ENCODE peak calls at places on chromosome 6, in four cellular contexts. One of them, this sample, is unnamed.

GRCh38 chr6:46191961-46192360 is 21.2 kb upstream of the ENPP5 start:
- DNase-seq in IMR-90: peak
- DNase-seq in A549: no peak
- DNase-seq in H1: no peak
- DNase-seq in this sample: no peak

GRCh38 chr6:157964139-157964538 is 17.5 kb upstream of the SYNJ2 start:
- DNase-seq in IMR-90: peak
- DNase-seq in A549: no peak
- DNase-seq in H1: no peak
- DNase-seq in this sample: no peak

GRCh38 chr6:159919011-159919511 is 28.3 kb downstream of the MAS1 start:
- DNase-seq in IMR-90: peak
- DNase-seq in A549: no peak
- DNase-seq in H1: no peak
- DNase-seq in this sample: no peak

GRCh38 chr6:170423814-170424633 is 117.5 kb downstream of the FAM120B start:
- DNase-seq in IMR-90: no peak
- DNase-seq in A549: no peak
- DNase-seq in H1: no peak
- DNase-seq in this sample: no peak

GRCh38 chr6:110357696-110358535 is at the start of gene METTL24:
- DNase-seq in IMR-90: no peak
- DNase-seq in A549: peak
- DNase-seq in H1: no peak
- DNase-seq in this sample: peak

GRCh38 chr6:37190159-37190535 is 20.2 kb downstream of the PIM1 start:
- DNase-seq in IMR-90: peak
- DNase-seq in A549: no peak
- DNase-seq in H1: no peak
- DNase-seq in this sample: no peak

GRCh38 chr6:16684896-16685554 is 76.2 kb downstream of the ATXN1 start:
- DNase-seq in IMR-90: peak
- DNase-seq in A549: no peak
- DNase-seq in H1: no peak
- DNase-seq in this sample: no peak

GRCh38 chr6:30646450-30647038 is 389 bp upstream of the C6orf136 start:
- DNase-seq in IMR-90: no peak
- DNase-seq in A549: no peak
- DNase-seq in H1: peak
- DNase-seq in this sample: peak

GRCh38 chr6:70879496-70879895 is 77.4 kb downstream of the B3GAT2 start:
- DNase-seq in IMR-90: no peak
- DNase-seq in A549: no peak
- DNase-seq in H1: no peak
- DNase-seq in this sample: no peak

GRCh38 chr6:140314675-140315074 is 940.2 kb upstream of the CITED2 start:
- DNase-seq in IMR-90: no peak
- DNase-seq in A549: no peak
- DNase-seq in H1: no peak
- DNase-seq in this sample: no peak

GRCh38 chr6:130923350-130923749 is 96.1 kb downstream of the SMLR1 start:
- DNase-seq in IMR-90: no peak
- DNase-seq in A549: no peak
- DNase-seq in H1: no peak
- DNase-seq in this sample: no peak

GRCh38 chr6:7697820-7698623 is 27.9 kb upstream of the BMP6 start:
- DNase-seq in IMR-90: peak
- DNase-seq in A549: peak
- DNase-seq in H1: no peak
- DNase-seq in this sample: no peak

GRCh38 chr6:159948199-159948598 is 20.7 kb upstream of the IGF2R start:
- DNase-seq in IMR-90: no peak
- DNase-seq in A549: no peak
- DNase-seq in H1: no peak
- DNase-seq in this sample: no peak

GRCh38 chr6:43891072-43891870 is 121.3 kb downstream of the VEGFA start:
- DNase-seq in IMR-90: no peak
- DNase-seq in A549: no peak
- DNase-seq in H1: no peak
- DNase-seq in this sample: no peak

GRCh38 chr6:74749211-74750142 is 456.4 kb downstream of the COL12A1 start:
- DNase-seq in IMR-90: no peak
- DNase-seq in A549: no peak
- DNase-seq in H1: no peak
- DNase-seq in this sample: no peak

GRCh38 chr6:10382322-10382721 is 32.6 kb downstream of the TFAP2A start:
- DNase-seq in IMR-90: no peak
- DNase-seq in A549: no peak
- DNase-seq in H1: no peak
- DNase-seq in this sample: no peak

GRCh38 chr6:147022041-147022440 is 182.2 kb upstream of the STXBP5 start:
- DNase-seq in IMR-90: peak
- DNase-seq in A549: no peak
- DNase-seq in H1: no peak
- DNase-seq in this sample: no peak

GRCh38 chr6:14671261-14671681 is 553.7 kb downstream of the CD83 start:
- DNase-seq in IMR-90: peak
- DNase-seq in A549: no peak
- DNase-seq in H1: no peak
- DNase-seq in this sample: no peak

GRCh38 chr6:40477246-40478126 is 109.7 kb downstream of the LRFN2 start:
- DNase-seq in IMR-90: no peak
- DNase-seq in A549: no peak
- DNase-seq in H1: peak
- DNase-seq in this sample: peak

GRCh38 chr6:22784611-22785010 is 215.2 kb downstream of the HDGFL1 start:
- DNase-seq in IMR-90: peak
- DNase-seq in A549: no peak
- DNase-seq in H1: no peak
- DNase-seq in this sample: no peak

GRCh38 chr6:6997282-6998193 is 110.2 kb upstream of the RREB1 start:
- DNase-seq in IMR-90: no peak
- DNase-seq in A549: no peak
- DNase-seq in H1: no peak
- DNase-seq in this sample: no peak

DNA sequence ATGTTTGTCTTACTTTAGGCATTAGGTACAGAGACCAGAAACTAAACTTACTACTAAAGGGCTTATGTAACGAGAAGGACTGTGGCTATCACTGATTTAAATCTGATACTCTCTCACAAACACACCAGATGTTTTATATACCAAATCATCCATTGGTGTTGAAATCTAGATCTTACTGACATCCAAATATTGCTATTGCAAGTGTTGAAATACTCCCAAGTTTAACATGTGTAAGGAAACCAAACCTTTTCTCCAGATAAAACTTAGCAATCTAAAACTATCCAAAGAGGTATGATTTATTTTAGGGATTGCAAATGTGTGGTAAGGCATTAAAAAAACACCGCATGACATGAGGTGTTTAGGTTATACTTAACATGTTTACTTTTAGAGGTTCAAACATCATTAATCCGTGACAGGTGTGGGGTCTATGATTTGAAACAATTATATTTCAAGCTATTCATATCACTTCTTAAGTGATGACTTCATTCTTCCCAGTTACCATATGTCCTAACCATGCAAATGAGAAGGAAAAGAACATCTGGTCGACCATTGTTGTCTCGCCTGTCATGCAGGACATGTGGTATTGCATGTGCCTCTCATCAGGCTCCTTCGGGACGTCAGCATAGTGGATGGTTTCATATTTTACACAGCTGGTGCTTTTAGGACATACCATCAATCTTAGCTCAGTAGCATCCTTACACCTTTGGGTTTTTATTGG is 168.3 kb upstream of the SPACA1 start:
- DNase-seq in IMR-90: no peak
- DNase-seq in A549: no peak
- DNase-seq in H1: no peak
- DNase-seq in this sample: no peak
- TF ChIP-seq RFX5 in IMR-90: no peak
- TF ChIP-seq RFX5 in A549: no peak
- TF ChIP-seq RFX5 in H1: no peak
- TF ChIP-seq RFX5 in this sample: no peak

GRCh38 chr6:89145461-89145961 is 344 bp upstream of the PM20D2 start:
- DNase-seq in IMR-90: peak
- DNase-seq in A549: peak
- DNase-seq in H1: no peak
- DNase-seq in this sample: peak
- TF ChIP-seq RFX5 in IMR-90: no peak
- TF ChIP-seq RFX5 in A549: no peak
- TF ChIP-seq RFX5 in H1: no peak
- TF ChIP-seq RFX5 in this sample: peak

DNA sequence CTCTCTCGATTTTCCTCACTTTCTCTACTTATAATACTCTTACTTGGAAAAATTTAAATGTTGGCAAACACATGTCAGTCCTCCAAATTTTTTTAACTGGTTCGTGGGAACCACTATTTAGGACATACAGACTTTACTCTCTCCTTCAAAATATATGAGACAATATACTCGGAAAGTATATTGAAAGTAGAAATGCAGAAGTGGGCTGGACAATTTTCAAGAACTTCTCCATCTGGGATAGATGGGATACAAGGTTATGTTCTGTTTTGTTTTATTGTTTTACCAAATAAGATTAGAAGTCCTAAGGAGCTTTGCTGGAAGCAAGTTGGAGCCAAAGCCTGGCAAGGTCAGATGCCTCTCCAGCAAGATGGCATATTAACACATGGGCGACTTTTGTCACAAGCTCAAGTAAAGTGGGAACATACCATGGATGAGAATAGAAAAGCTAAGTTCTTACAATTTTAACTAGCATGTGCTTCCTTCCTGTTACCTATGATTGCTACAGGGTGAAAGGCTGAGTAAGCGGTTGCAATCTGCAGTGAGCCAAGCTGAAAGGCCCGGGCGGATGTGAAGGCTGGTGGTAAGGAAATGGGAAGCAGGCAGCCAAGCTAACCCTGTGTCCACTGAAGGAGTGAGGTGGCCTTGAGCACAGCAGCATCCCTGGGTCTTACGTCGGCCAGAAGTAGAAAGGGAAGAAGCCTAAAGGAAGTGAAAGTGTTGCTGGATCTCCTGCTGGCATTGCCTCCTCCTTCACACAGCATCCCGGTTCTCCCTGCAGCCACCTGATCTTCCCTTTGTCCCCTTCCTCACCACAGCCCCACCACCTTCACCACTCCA is 7.1 kb downstream of the MAP3K5 start:
- DNase-seq in IMR-90: no peak
- DNase-seq in A549: no peak
- DNase-seq in H1: no peak
- DNase-seq in this sample: no peak
- TF ChIP-seq RFX5 in IMR-90: no peak
- TF ChIP-seq RFX5 in A549: no peak
- TF ChIP-seq RFX5 in H1: no peak
- TF ChIP-seq RFX5 in this sample: no peak

DNA sequence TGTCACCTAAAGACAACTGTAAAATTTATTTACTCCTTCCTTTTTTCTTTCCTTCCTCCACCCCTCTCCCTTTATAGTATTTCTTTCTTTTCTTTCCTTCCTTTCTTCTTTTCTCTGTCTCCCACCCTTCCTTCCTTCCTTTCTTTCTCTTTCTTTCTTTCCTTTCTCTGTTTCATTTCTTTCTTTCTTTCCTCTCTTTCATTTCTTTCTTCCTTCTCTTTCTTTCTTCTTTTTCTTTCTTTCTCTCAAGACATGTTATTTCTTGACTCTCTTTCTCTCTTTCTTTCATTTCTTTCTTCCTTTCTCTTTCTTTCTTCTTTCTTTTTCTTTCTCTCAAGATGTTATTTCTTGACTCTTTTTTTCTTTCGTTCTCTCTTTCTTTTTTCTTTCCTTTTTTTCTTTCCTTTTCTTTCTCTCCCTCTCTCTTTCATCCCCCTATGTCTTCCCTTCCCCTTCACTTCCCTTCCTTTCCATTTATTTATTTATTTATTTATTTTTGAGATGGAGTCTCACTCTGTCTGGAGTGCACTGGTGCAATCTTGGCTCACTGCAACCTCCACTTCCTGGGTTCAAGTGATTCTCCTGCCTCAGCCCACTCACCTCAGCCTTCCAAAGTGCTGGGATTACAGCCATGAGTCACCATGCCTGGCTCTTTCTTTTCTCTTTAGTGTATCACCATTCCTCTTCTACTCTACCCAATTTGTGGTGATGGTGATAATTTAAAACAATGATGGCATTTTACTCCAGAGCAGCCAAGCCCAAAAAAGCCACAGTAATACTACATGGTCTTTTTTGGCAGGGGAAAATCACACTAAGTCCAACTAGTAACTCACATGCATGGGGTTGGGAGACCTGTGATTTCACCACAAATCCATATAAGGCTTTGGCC is 188.2 kb downstream of the ADGRG6 start:
- DNase-seq in IMR-90: no peak
- DNase-seq in A549: no peak
- DNase-seq in H1: no peak
- DNase-seq in this sample: no peak
- TF ChIP-seq RFX5 in IMR-90: no peak
- TF ChIP-seq RFX5 in A549: no peak
- TF ChIP-seq RFX5 in H1: no peak
- TF ChIP-seq RFX5 in this sample: no peak

DNA sequence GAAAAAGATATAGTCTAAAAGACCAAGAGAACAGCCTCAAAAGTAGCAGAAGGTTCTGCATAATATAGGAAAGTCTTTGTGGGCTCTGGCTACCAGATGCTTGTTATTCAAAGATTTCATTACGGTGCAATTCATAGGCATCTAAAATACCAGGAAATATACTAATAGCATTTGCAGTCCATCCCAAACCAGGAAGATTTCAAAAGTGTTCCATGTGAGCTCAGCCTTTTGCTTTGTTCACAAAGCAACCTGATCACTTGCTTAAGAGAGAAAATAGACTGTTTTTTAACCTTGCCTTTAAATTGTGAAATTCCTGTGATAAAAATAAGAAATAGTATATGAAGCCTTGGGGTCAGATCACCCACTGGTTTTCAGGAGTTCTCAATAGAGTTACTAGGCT is 506.6 kb upstream of the MARCKS start:
- DNase-seq in IMR-90: peak
- DNase-seq in A549: no peak
- DNase-seq in H1: no peak
- DNase-seq in this sample: no peak
- TF ChIP-seq RFX5 in IMR-90: no peak
- TF ChIP-seq RFX5 in A549: no peak
- TF ChIP-seq RFX5 in H1: no peak
- TF ChIP-seq RFX5 in this sample: no peak

DNA sequence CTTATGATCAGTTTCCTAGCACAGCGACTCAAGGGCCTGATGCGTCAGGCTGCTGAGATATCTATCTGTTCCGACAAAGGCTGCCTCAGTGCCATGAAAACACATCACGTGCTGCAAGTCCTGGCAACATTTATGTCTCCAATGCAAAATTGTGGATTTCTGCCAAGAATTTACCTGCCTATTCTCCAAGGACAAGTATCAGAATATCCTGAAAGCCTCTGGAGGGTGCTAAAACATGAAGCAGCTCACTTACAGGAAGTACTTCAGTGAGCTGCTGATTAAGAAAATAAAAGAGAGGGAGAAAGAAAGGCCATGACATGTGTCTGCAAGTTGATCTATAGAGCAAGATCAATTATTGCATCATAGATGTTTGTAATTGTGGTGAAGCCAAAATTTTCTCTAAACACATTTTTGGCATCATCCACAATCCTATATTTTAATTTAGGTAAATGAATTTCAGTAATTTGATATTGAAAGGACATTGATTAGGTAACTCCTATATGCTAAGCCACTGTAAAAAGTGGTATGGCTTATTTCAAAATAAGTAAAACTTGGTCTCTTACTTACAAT is 25.8 kb upstream of the TPBG start:
- DNase-seq in IMR-90: no peak
- DNase-seq in A549: no peak
- DNase-seq in H1: no peak
- DNase-seq in this sample: no peak
- TF ChIP-seq RFX5 in IMR-90: no peak
- TF ChIP-seq RFX5 in A549: no peak
- TF ChIP-seq RFX5 in H1: no peak
- TF ChIP-seq RFX5 in this sample: no peak

GRCh38 chr6:20403766-20404640 is 2.3 kb downstream of the E2F3 start:
- DNase-seq in IMR-90: peak
- DNase-seq in A549: peak
- DNase-seq in H1: no peak
- DNase-seq in this sample: peak
- TF ChIP-seq RFX5 in IMR-90: no peak
- TF ChIP-seq RFX5 in A549: no peak
- TF ChIP-seq RFX5 in H1: no peak
- TF ChIP-seq RFX5 in this sample: no peak